ENCODE peak calls at places on chromosomes 7 and 10, in seven cellular contexts. M, D, X, I, A, W and G are unnamed samples.

GRCh38 chr10:43027331-43027955 is 49.4 kb upstream of the RET start:
- DNase-seq in M (no peak), D (no peak), X (no peak), I (no peak), A (no peak), W (no peak), G (no peak)

GRCh38 chr7:17646181-17646956 is 293.9 kb downstream of the SNX13 start:
- DNase-seq in M (no peak), D (peak; percentile 33), X (no peak), I (no peak), A (no peak), W (peak; percentile 61), G (no peak)

GRCh38 chr10:130200156-130201042 is 64.2 kb downstream of the GLRX3 start:
- DNase-seq in M (no peak), D (no peak), X (no peak), I (no peak), A (no peak), W (no peak), G (no peak)

GRCh38 chr10:105605873-105606272 is 964.8 kb downstream of the SORCS3 start:
- DNase-seq in M (no peak), D (no peak), X (no peak), I (no peak), A (no peak), W (no peak), G (no peak)

GRCh38 chr7:134669845-134670373 is 23.3 kb downstream of the BPGM start:
- DNase-seq in M (peak; percentile 46), D (peak; percentile 73), X (peak; percentile 57), I (peak; percentile 96), A (no peak), W (peak; percentile 98), G (no peak)

GRCh38 chr7:157892751-157893150 is 555.9 kb downstream of the DNAJB6 start:
- DNase-seq in M (no peak), D (no peak), X (no peak), I (no peak), A (no peak), W (no peak), G (no peak)

GRCh38 chr7:28018446-28018845 is 162.1 kb downstream of the JAZF1 start:
- DNase-seq in M (no peak), D (no peak), X (no peak), I (no peak), A (no peak), W (no peak), G (no peak)

GRCh38 chr7:13321321-13321720 is 633.9 kb downstream of the ARL4A start:
- DNase-seq in M (no peak), D (no peak), X (no peak), I (no peak), A (no peak), W (no peak), G (no peak)

GRCh38 chr10:62623223-62623622 is 181.3 kb upstream of the ADO start:
- DNase-seq in M (no peak), D (no peak), X (no peak), I (no peak), A (no peak), W (no peak), G (no peak)

GRCh38 chr10:93288679-93289634 is 193.2 kb downstream of the MYOF start:
- DNase-seq in M (peak; percentile 82), D (peak; percentile 97), X (peak; percentile 81), I (peak; percentile 97), A (peak; percentile 90), W (peak; percentile 82), G (peak; percentile 76)

GRCh38 chr10:30529373-30529998 is 95.5 kb downstream of the MAP3K8 start:
- DNase-seq in M (peak; percentile 45), D (no peak), X (peak; percentile 74), I (peak; percentile 42), A (no peak), W (no peak), G (no peak)

GRCh38 chr7:75617634-75618234 is 121.0 kb downstream of the HIP1 start:
- DNase-seq in M (peak; percentile 27), D (peak; percentile 38), X (peak; percentile 95), I (no peak), A (no peak), W (no peak), G (no peak)

GRCh38 chr7:55521543-55522267 is 50.6 kb downstream of the VOPP1 start:
- DNase-seq in M (no peak), D (no peak), X (no peak), I (no peak), A (no peak), W (peak; percentile 28), G (no peak)

GRCh38 chr7:93594250-93594649 is 19.7 kb upstream of the CALCR start:
- DNase-seq in M (no peak), D (no peak), X (no peak), I (no peak), A (no peak), W (no peak), G (no peak)

GRCh38 chr10:101301111-101301731 is 52.7 kb upstream of the BTRC start:
- DNase-seq in M (no peak), D (peak; percentile 73), X (peak; percentile 66), I (peak; percentile 57), A (peak; percentile 66), W (peak; percentile 66), G (no peak)

GRCh38 chr10:120833222-120833928 is 17.8 kb upstream of the WDR11 start:
- DNase-seq in M (no peak), D (no peak), X (no peak), I (no peak), A (no peak), W (peak; percentile 22), G (no peak)

GRCh38 chr10:101577121-101577871 is 10.8 kb downstream of the POLL start:
- DNase-seq in M (no peak), D (no peak), X (no peak), I (no peak), A (no peak), W (no peak), G (no peak)

GRCh38 chr10:4384254-4384653 is 441.8 kb upstream of the AKR1E2 start:
- DNase-seq in M (no peak), D (no peak), X (no peak), I (no peak), A (no peak), W (no peak), G (no peak)

GRCh38 chr7:73353243-73353642 is 25.3 kb downstream of the FKBP6 start:
- DNase-seq in M (no peak), D (no peak), X (no peak), I (no peak), A (no peak), W (no peak), G (peak; percentile 32)

GRCh38 chr10:16989826-16990293 is 139.8 kb downstream of the CUBN start:
- DNase-seq in M (no peak), D (no peak), X (no peak), I (no peak), A (no peak), W (no peak), G (no peak)

GRCh38 chr10:24503627-24504320 is 219.9 kb downstream of the ARHGAP21 start:
- DNase-seq in M (no peak), D (peak; percentile 75), X (peak; percentile 51), I (peak; percentile 49), A (peak; percentile 56), W (peak; percentile 44), G (peak; percentile 70)

DNA sequence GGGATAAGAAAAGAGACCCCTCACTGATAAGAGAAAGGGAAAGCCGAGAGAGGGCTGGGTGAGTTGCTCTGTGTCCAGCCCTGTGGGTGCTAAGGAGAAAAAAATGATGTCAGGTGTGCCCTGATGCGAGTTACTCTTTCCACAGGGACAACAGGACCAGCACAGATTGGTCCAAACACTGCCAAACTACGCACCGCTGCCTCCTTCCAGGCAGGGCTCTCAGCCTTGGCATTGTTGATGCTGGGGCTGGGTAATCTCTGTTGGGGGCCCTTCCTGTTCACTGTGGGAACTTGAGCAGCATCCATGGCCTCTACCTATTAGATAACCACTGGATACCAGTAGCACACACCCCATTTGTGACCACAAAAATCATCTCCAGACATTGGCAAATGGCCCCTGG is 10.3 kb upstream of the ATP6V0E2 start:
- DNase-seq in M (no peak), D (no peak), X (no peak), I (no peak), A (no peak), W (no peak), G (no peak)
- H3K4me1 ChIP-seq in M (no peaks in the 10 kb centered on the region), D (no peaks in the 10 kb centered on the region), X (no peaks in the 10 kb centered on the region), I (peaks cover 7% of the 10 kb centered on the region), A (no peaks in the 10 kb centered on the region), W (no peaks in the 10 kb centered on the region), G (no peaks in the 10 kb centered on the region)

GRCh38 chr7:8532116-8532515 is 98.7 kb downstream of the NXPH1 start:
- DNase-seq in M (no peak), D (no peak), X (no peak), I (no peak), A (no peak), W (no peak), G (no peak)
- H3K4me1 ChIP-seq in M (no peaks in the 10 kb centered on the region), D (no peaks in the 10 kb centered on the region), X (no peaks in the 10 kb centered on the region), I (no peaks in the 10 kb centered on the region), A (no peaks in the 10 kb centered on the region), W (no peaks in the 10 kb centered on the region), G (no peaks in the 10 kb centered on the region)

GRCh38 chr10:49083256-49083655 is 32.1 kb downstream of the VSTM4 start:
- DNase-seq in M (no peak), D (no peak), X (peak; percentile 32), I (no peak), A (peak; percentile 64), W (no peak), G (no peak)

GRCh38 chr10:49089789-49090595 is 25.3 kb downstream of the VSTM4 start:
- DNase-seq in M (no peak), D (no peak), X (peak; percentile 33), I (no peak), A (no peak), W (no peak), G (no peak)

GRCh38 chr10:49090696-49091338 is 24.5 kb downstream of the VSTM4 start:
- DNase-seq in M (no peak), D (no peak), X (no peak), I (no peak), A (no peak), W (no peak), G (no peak)

GRCh38 chr10:49089152-49089788 is 26.1 kb downstream of the VSTM4 start:
- DNase-seq in M (no peak), D (no peak), X (no peak), I (no peak), A (no peak), W (no peak), G (no peak)

GRCh38 chr10:49086889-49087288 is 28.4 kb downstream of the VSTM4 start:
- DNase-seq in M (no peak), D (no peak), X (no peak), I (no peak), A (no peak), W (no peak), G (no peak)
- H3K4me1 ChIP-seq in M (no peaks in the 10 kb centered on the region), D (no peaks in the 10 kb centered on the region), X (peaks cover 41% of the 10 kb centered on the region), I (no peaks in the 10 kb centered on the region), A (peaks cover 23% of the 10 kb centered on the region), W (no peaks in the 10 kb centered on the region), G (peaks cover 7% of the 10 kb centered on the region)

GRCh38 chr7:2708547-2709310 is 20.7 kb downstream of the AMZ1 start:
- DNase-seq in M (no peak), D (no peak), X (no peak), I (no peak), A (no peak), W (no peak), G (no peak)

GRCh38 chr7:2708041-2708440 is 20.0 kb downstream of the AMZ1 start:
- DNase-seq in M (no peak), D (no peak), X (no peak), I (no peak), A (no peak), W (no peak), G (no peak)

GRCh38 chr7:2710901-2711551 is 23.0 kb downstream of the AMZ1 start:
- DNase-seq in M (no peak), D (no peak), X (no peak), I (no peak), A (no peak), W (no peak), G (no peak)

GRCh38 chr7:2710256-2710655 is 22.3 kb downstream of the AMZ1 start:
- DNase-seq in M (no peak), D (no peak), X (no peak), I (no peak), A (no peak), W (no peak), G (no peak)

GRCh38 chr7:2709553-2710165 is 21.7 kb downstream of the AMZ1 start:
- DNase-seq in M (peak; percentile 25), D (peak; percentile 73), X (peak; percentile 75), I (no peak), A (peak; percentile 88), W (peak; percentile 21), G (peak; percentile 90)
- H3K4me1 ChIP-seq in M (no peaks in the 10 kb centered on the region), D (no peaks in the 10 kb centered on the region), X (peaks cover 4% of the 10 kb centered on the region), I (no peaks in the 10 kb centered on the region), A (peaks cover 16% of the 10 kb centered on the region), W (no peaks in the 10 kb centered on the region), G (peaks cover 35% of the 10 kb centered on the region)